ENCODE peak calls at places on chromosomes 4 and X, in four cellular contexts. W is brain microvascular endothelial cell; T is bronchial epithelial cell; A is CD8-positive, alpha-beta T cell. J is an unnamed sample.

GRCh38 chrX:12961191-12961718 is 13.7 kb upstream of the TMSB4X start:
- DNase-seq in A (no peak), W (no peak), T (peak; percentile 81), J (peak; percentile 41)

GRCh38 chr4:158758142-158758541 is 10.7 kb upstream of the FNIP2 start:
- DNase-seq in T (no peak), A (no peak), W (no peak), J (peak; percentile 48)

GRCh38 chrX:39195156-39195555 is 393.9 kb downstream of the MID1IP1 start:
- DNase-seq in T (no peak), W (no peak), A (no peak), J (no peak)

GRCh38 chrX:109472939-109473713 is 8.8 kb downstream of the GUCY2F start:
- DNase-seq in A (no peak), W (peak; percentile 81), T (peak; percentile 64), J (peak; percentile 64)

GRCh38 chrX:136146614-136147319 is 566 bp upstream of the FHL1 start:
- DNase-seq in W (no peak), A (no peak), T (no peak), J (no peak)

GRCh38 chr4:794911-795725 is 30.8 kb downstream of the CPLX1 start:
- DNase-seq in A (no peak), W (no peak), T (no peak), J (no peak)

GRCh38 chr4:105845559-105845958 is 49.7 kb upstream of the NPNT start:
- DNase-seq in T (no peak), W (no peak), A (no peak), J (no peak)

GRCh38 chrX:8748855-8749254 is 16.9 kb upstream of the ANOS1 start:
- DNase-seq in A (no peak), T (peak; percentile 36), W (peak; percentile 22), J (peak; percentile 56)

GRCh38 chr4:113760094-113760851 is 1.3 kb downstream of the CAMK2D start:
- DNase-seq in T (peak; percentile 53), A (peak; percentile 53), W (peak; percentile 27), J (peak; percentile 63)

GRCh38 chrX:49162620-49163019 is at the start of gene MAGIX:
- DNase-seq in T (no peak), W (no peak), A (no peak), J (no peak)

GRCh38 chr4:773214-773613 is 52.7 kb downstream of the CPLX1 start:
- DNase-seq in T (no peak), W (no peak), A (no peak), J (no peak)

GRCh38 chr4:121192500-121192899 is 28.4 kb upstream of the TNIP3 start:
- DNase-seq in A (no peak), W (peak; percentile 17), T (peak; percentile 43), J (peak; percentile 58)

GRCh38 chr4:54005475-54005874 is 58.9 kb downstream of the CHIC2 start:
- DNase-seq in W (no peak), T (no peak), A (no peak), J (peak; percentile 51)

GRCh38 chrX:50680990-50681389 is 133.0 kb downstream of the SHROOM4 start:
- DNase-seq in A (no peak), W (no peak), T (peak; percentile 22), J (no peak)

GRCh38 chr4:35939746-35940145 is 304.6 kb downstream of the ARAP2 start:
- DNase-seq in T (peak; percentile 6), A (no peak), W (no peak), J (no peak)

GRCh38 chr4:108078024-108078733 is 88.5 kb downstream of the HADH start:
- DNase-seq in W (peak; percentile 4), A (no peak), T (no peak), J (peak; percentile 17)

GRCh38 chrX:73581002-73581628 is 18.1 kb downstream of the CHIC1 start:
- DNase-seq in T (no peak), A (no peak), W (no peak), J (no peak)

GRCh38 chr4:83281326-83281725 is 3.3 kb downstream of the COQ2 start:
- DNase-seq in A (no peak), W (no peak), T (no peak), J (no peak)

GRCh38 chr4:1958276-1959103 is 50.3 kb downstream of the NELFA start:
- DNase-seq in T (no peak), A (no peak), W (no peak), J (no peak)

GRCh38 chr4:155442267-155443105 is 65.7 kb upstream of the MAP9 start:
- DNase-seq in A (peak; percentile 20), W (peak; percentile 79), T (peak; percentile 64), J (peak; percentile 83)

GRCh38 chr4:122577808-122578781 is 42.8 kb downstream of the IL21 start:
- DNase-seq in T (peak; percentile 48), W (peak; percentile 47), A (peak; percentile 84), J (peak; percentile 48)

GRCh38 chrX:102651968-102652744 is 873 bp downstream of the GPRASP1 start:
- DNase-seq in T (peak; percentile 17), A (peak; percentile 74), W (peak; percentile 33), J (peak; percentile 42)

GRCh38 chr4:5128569-5128968 is 77.3 kb downstream of the STK32B start:
- DNase-seq in W (no peak), A (no peak), T (no peak), J (no peak)

GRCh38 chr4:111228874-111229273 is 606.0 kb upstream of the PITX2 start:
- DNase-seq in W (no peak), T (peak; percentile 20), A (no peak), J (peak; percentile 37)

GRCh38 chrX:13091111-13091765 is 46.8 kb upstream of the FAM9C start:
- DNase-seq in A (no peak), T (no peak), W (no peak), J (no peak)

GRCh38 chr4:4995103-4995761 is 24.0 kb downstream of the CYTL1 start:
- DNase-seq in A (no peak), W (peak; percentile 44), T (peak; percentile 37), J (peak; percentile 65)

GRCh38 chrX:47612418-47612817 is 7.2 kb downstream of the SYN1 start:
- DNase-seq in T (no peak), W (no peak), A (no peak), J (no peak)

GRCh38 chrX:94936722-94937121 is 1262.7 kb downstream of the FAM133A start:
- DNase-seq in A (no peak), T (no peak), W (no peak), J (no peak)

GRCh38 chrX:131895002-131895401 is 128.1 kb upstream of the STK26 start:
- DNase-seq in A (no peak), W (peak; percentile 12), T (peak; percentile 68), J (peak; percentile 49)

GRCh38 chr4:79288185-79288584 is 37.7 kb downstream of the NAA11 start:
- DNase-seq in W (no peak), A (no peak), T (no peak), J (no peak)

GRCh38 chrX:110004210-110004609 is 1.3 kb downstream of the TMEM164 start:
- DNase-seq in W (no peak), A (no peak), T (peak; percentile 22), J (no peak)

GRCh38 chr4:73404042-73404441 is at the start of gene ALB:
- DNase-seq in A (no peak), W (no peak), T (no peak), J (peak; percentile 22)

GRCh38 chr4:184330008-184330400 is 112.3 kb upstream of the ENPP6 start:
- DNase-seq in A (no peak), W (peak; percentile 25), T (no peak), J (no peak)

GRCh38 chrX:2474280-2474962 is 26.4 kb downstream of the DHRSX start:
- DNase-seq in A (no peak), T (no peak), W (no peak), J (no peak)

GRCh38 chrX:41596586-41596985 is 92.2 kb upstream of the GPR34 start:
- DNase-seq in W (peak; percentile 36), A (no peak), T (peak; percentile 11), J (peak; percentile 27)

GRCh38 chr4:3440979-3441500 is 728 bp upstream of the HGFAC start:
- DNase-seq in A (no peak), W (no peak), T (peak; percentile 47), J (peak; percentile 21)

GRCh38 chr4:169226565-169226964 is 44.2 kb downstream of the SH3RF1 start:
- DNase-seq in A (no peak), T (peak; percentile 48), W (no peak), J (peak; percentile 19)

GRCh38 chr4:115851918-115852766 is 738.7 kb upstream of the NDST4 start:
- DNase-seq in A (no peak), W (peak; percentile 24), T (peak; percentile 37), J (peak; percentile 22)
- TF ChIP-seq CTCF in A (no peak), W (peak; percentile 76), T (peak; percentile 76), J (peak; percentile 28)

GRCh38 chr4:151013491-151013890 is 1.6 kb downstream of the LRBA start:
- DNase-seq in T (peak; percentile 10), A (no peak), W (no peak), J (no peak)
- H3K4me3 ChIP-seq in T (peak overlapping the region; percentile 77), A (no peak overlapping the region), W (no peak overlapping the region), J (no peak overlapping the region)

DNA sequence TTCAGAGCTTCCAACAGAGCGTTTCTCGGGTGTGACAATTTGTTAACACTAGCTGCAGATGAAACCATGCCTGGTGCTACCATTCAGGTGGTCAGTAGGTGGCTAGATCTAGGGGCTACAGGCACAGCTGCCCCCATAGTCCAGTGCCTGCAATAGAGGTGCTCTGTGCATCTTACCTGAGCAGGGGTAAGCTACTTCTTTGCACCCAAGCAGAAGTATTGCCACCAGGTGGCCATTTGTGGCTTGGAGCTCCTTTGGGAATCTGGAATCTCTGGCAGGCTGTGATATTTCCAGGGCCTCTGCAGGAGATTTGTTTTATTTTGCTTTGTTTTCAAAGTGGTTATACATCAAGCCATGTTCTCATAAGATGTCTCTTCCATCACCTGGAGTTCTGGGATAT is 170.7 kb upstream of the PUDP start:
- DNase-seq in A (no peak), T (no peak), W (no peak), J (no peak)
- TF ChIP-seq CTCF in A (no peak), T (no peak), W (peak; percentile 13), J (no peak)

DNA sequence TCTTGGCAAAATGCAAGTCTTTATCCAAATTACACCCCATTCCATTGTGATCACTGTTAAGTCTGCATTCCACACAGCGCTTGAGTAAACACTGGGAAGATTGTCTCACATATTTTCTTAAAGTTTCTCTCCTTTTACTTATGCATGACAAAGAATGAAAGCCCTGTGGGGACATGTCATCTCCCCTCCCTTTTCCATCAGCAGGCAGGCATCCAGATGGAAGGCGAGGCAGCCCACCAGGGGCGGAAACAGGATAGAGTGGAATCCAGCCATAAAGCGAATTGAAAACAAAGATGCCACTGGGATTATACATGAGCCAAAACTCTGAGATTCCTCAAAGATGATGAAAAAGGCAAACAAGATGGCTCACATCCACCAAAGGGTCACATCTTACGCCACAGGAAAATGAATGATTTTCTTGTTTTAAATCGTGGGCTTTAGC is 78.2 kb downstream of the AFAP1 start:
- DNase-seq in T (peak; percentile 88), A (no peak), W (peak; percentile 87), J (peak; percentile 93)
- H3K4me3 ChIP-seq in T (no peak overlapping the region), A (no peak overlapping the region), W (no peak overlapping the region), J (no peak overlapping the region)

DNA sequence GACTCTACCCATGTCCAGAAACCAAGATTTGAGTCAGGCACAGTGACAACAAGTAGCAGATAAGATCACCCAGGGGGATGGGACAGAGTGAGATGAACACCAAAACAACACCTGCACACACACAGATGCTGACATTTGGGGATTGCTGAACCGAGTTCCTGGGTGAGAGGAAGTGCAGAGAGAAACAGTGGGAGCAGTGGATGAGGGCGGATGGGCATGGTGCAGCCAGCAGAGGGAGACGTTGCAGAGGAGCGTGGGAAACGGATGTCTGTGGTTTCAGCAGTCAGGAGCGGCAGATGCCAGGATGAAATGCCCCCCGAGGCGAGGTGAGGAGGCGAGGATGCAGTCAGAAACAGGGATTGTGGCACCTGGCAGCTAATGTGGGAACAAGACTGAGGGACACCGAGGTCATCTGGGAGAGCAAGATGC is 78.6 kb upstream of the STS start:
- DNase-seq in A (no peak), T (no peak), W (peak; percentile 67), J (no peak)
- TF ChIP-seq CTCF in A (no peak), T (peak; percentile 8), W (peak; percentile 79), J (peak; percentile 15)

GRCh38 chr4:68960294-68961163 is 8.9 kb upstream of the UGT2A3 start:
- DNase-seq in A (no peak), W (no peak), T (no peak), J (no peak)
- H3K4me3 ChIP-seq in A (no peak overlapping the region), W (no peak overlapping the region), T (no peak overlapping the region), J (no peak overlapping the region)

J was measured in fibroblast of mammary gland.